ENCODE peak calls at places on chromosomes 2 and 18, in eight cellular contexts. U, J, F, R, I, B, C and A are unnamed samples. For H3K4me1, the result is how much of the 10 kb centered on the place peaks cover.

GRCh38 chr2:227106845-227107759 is 56.9 kb downstream of the COL4A4 start:
- DNase-seq in U (no peak), J (no peak), F (no peak), R (peak), I (peak), B (no peak), C (no peak), A (peak)

GRCh38 chr18:73669299-73669698 is 478.3 kb downstream of the FBXO15 start:
- DNase-seq in U (no peak), J (no peak), F (no peak), R (no peak), I (no peak), B (no peak), C (no peak), A (no peak)

GRCh38 chr2:34105015-34105767 is 506.1 kb upstream of the FAM98A start:
- DNase-seq in U (no peak), J (no peak), F (no peak), R (peak), I (peak), B (no peak), C (no peak), A (peak)

GRCh38 chr2:72143441-72144356 is 4.0 kb downstream of the CYP26B1 start:
- DNase-seq in U (peak), J (no peak), F (peak), R (peak), I (no peak), B (no peak), C (peak), A (peak)

GRCh38 chr2:28746504-28747111 is 5.0 kb upstream of the PPP1CB start:
- DNase-seq in U (no peak), J (no peak), F (no peak), R (no peak), I (no peak), B (no peak), C (no peak), A (no peak)

GRCh38 chr2:205858781-205859478 is 176.6 kb downstream of the NRP2 start:
- DNase-seq in U (no peak), J (no peak), F (no peak), R (peak), I (no peak), B (peak), C (no peak), A (peak)

GRCh38 chr2:46179037-46179621 is 118.1 kb upstream of the EPAS1 start:
- DNase-seq in U (peak), J (peak), F (no peak), R (peak), I (peak), B (peak), C (no peak), A (peak)

GRCh38 chr2:199100326-199101110 is 357.2 kb downstream of the SATB2 start:
- DNase-seq in U (no peak), J (no peak), F (no peak), R (peak), I (no peak), B (no peak), C (no peak), A (no peak)

GRCh38 chr2:200703132-200703925 is 108.4 kb upstream of the BZW1 start:
- DNase-seq in U (no peak), J (no peak), F (no peak), R (peak), I (peak), B (no peak), C (no peak), A (peak)

GRCh38 chr2:75053484-75054112 is 95.2 kb downstream of the POLE4 start:
- DNase-seq in U (no peak), J (no peak), F (no peak), R (peak), I (peak), B (no peak), C (no peak), A (peak)

GRCh38 chr2:42927334-42928160 is 135.2 kb upstream of the HAAO start:
- DNase-seq in U (no peak), J (no peak), F (no peak), R (no peak), I (no peak), B (peak), C (no peak), A (no peak)

GRCh38 chr18:2223394-2223793 is 347.9 kb downstream of the METTL4 start:
- DNase-seq in U (no peak), J (no peak), F (no peak), R (peak), I (no peak), B (no peak), C (no peak), A (peak)

GRCh38 chr2:75284345-75284744 is 85.0 kb upstream of the TACR1 start:
- DNase-seq in U (no peak), J (no peak), F (no peak), R (no peak), I (no peak), B (no peak), C (no peak), A (no peak)

GRCh38 chr18:66560092-66560491 is 43.8 kb downstream of the CDH19 start:
- DNase-seq in U (no peak), J (no peak), F (no peak), R (peak), I (peak), B (no peak), C (no peak), A (peak)

GRCh38 chr18:11522992-11523391 is 86.4 kb upstream of the SLC35G4 start:
- DNase-seq in U (no peak), J (no peak), F (no peak), R (no peak), I (no peak), B (no peak), C (no peak), A (no peak)

GRCh38 chr2:232697807-232698110 is 628 bp downstream of the GIGYF2 start:
- DNase-seq in U (no peak), J (no peak), F (no peak), R (no peak), I (no peak), B (no peak), C (no peak), A (no peak)

GRCh38 chr2:159051656-159052055 is 83.2 kb downstream of the TANC1 start:
- DNase-seq in U (no peak), J (no peak), F (no peak), R (no peak), I (no peak), B (no peak), C (no peak), A (no peak)

GRCh38 chr2:176470713-176471112 is 201.5 kb downstream of the MTX2 start:
- DNase-seq in U (no peak), J (no peak), F (no peak), R (no peak), I (no peak), B (no peak), C (no peak), A (no peak)

GRCh38 chr2:118881490-118882129 is 34.2 kb upstream of the EN1 start:
- DNase-seq in U (no peak), J (peak), F (no peak), R (peak), I (peak), B (peak), C (peak), A (peak)

GRCh38 chr2:33425156-33425555 is 51.3 kb upstream of the RASGRP3 start:
- DNase-seq in U (no peak), J (no peak), F (no peak), R (peak), I (no peak), B (no peak), C (no peak), A (no peak)

GRCh38 chr2:107635883-107636282 is 190.8 kb upstream of the RGPD4 start:
- DNase-seq in U (no peak), J (no peak), F (no peak), R (peak), I (no peak), B (no peak), C (no peak), A (peak)

GRCh38 chr2:230925443-230925878 is 419 bp upstream of the GPR55 start:
- DNase-seq in U (no peak), J (no peak), F (no peak), R (no peak), I (no peak), B (no peak), C (peak), A (no peak)

GRCh38 chr2:29544917-29545316 is 376.5 kb downstream of the ALK start:
- DNase-seq in U (no peak), J (no peak), F (no peak), R (no peak), I (no peak), B (no peak), C (no peak), A (no peak)

GRCh38 chr2:66661253-66662173 is 226.6 kb downstream of the MEIS1 start:
- DNase-seq in U (no peak), J (no peak), F (peak), R (no peak), I (no peak), B (no peak), C (no peak), A (no peak)

GRCh38 chr18:63676526-63676925 is 14.8 kb upstream of the SERPINB3 start:
- DNase-seq in U (no peak), J (no peak), F (no peak), R (peak), I (peak), B (no peak), C (no peak), A (no peak)

GRCh38 chr2:112629823-112630222 is 15.9 kb upstream of the SLC20A1 start:
- DNase-seq in U (no peak), J (no peak), F (no peak), R (no peak), I (no peak), B (no peak), C (no peak), A (no peak)

GRCh38 chr2:46547223-46548102 is 68.1 kb downstream of the TMEM247 start:
- DNase-seq in U (peak), J (no peak), F (no peak), R (no peak), I (no peak), B (peak), C (no peak), A (no peak)

GRCh38 chr2:65514555-65515195 is 82.3 kb upstream of the SPRED2 start:
- DNase-seq in U (no peak), J (no peak), F (no peak), R (peak), I (no peak), B (no peak), C (no peak), A (no peak)

GRCh38 chr2:188607501-188607900 is 315.8 kb downstream of the GULP1 start:
- DNase-seq in U (no peak), J (no peak), F (no peak), R (peak), I (peak), B (no peak), C (no peak), A (no peak)

GRCh38 chr2:43307046-43307445 is 80.6 kb upstream of the ZFP36L2 start:
- DNase-seq in U (no peak), J (no peak), F (no peak), R (peak), I (no peak), B (no peak), C (no peak), A (no peak)

GRCh38 chr2:63614448-63614968 is 25.7 kb downstream of the MDH1 start:
- DNase-seq in U (no peak), J (no peak), F (no peak), R (peak), I (peak), B (no peak), C (no peak), A (peak)

GRCh38 chr2:63617360-63617759 is 28.6 kb downstream of the MDH1 start:
- DNase-seq in U (no peak), J (no peak), F (no peak), R (no peak), I (no peak), B (no peak), C (no peak), A (no peak)

GRCh38 chr2:63614983-63615945 is 26.5 kb downstream of the MDH1 start:
- DNase-seq in U (no peak), J (no peak), F (no peak), R (peak), I (peak), B (no peak), C (no peak), A (peak)

GRCh38 chr2:63619328-63619727 is 30.6 kb downstream of the MDH1 start:
- DNase-seq in U (no peak), J (no peak), F (no peak), R (no peak), I (no peak), B (no peak), C (no peak), A (no peak)

DNA sequence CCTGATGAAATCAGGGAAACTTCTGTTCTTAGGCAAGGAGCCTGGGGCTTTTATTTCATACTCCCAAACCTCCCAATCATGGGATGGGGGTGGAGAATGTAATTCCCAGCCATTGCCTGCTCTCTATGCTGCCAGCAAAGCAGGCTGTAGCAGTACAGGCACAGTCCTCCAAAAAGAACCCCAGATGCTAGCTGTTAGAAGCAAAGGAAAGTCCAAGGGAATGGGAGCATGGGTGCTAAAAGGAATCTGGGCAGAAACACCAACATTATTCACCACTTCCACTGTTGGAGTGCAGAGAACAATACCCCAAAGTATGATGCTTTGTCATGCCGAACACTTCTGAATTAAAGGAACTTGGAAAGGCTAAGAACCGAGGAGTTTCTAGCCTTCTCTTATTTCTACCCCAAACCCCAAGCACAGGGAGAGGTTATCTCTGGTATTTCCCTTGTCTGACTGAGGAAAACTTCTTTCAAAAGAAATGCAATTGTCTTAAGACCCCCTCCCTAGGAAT is 24.7 kb downstream of the MDH1 start:
- DNase-seq in U (no peak), J (no peak), F (no peak), R (peak), I (no peak), B (no peak), C (no peak), A (no peak)
- H3K4me1 ChIP-seq in U (under half), J (under half), F (under half), R (under half), I (under half), B (under half), C (under half), A (under half)

GRCh38 chr2:86016581-86016980 is 89.1 kb downstream of the POLR1A start:
- DNase-seq in U (no peak), J (no peak), F (no peak), R (no peak), I (no peak), B (no peak), C (no peak), A (no peak)
- H3K27ac ChIP-seq in U (no peak), J (peak), F (no peak), R (no peak), I (no peak), B (no peak), C (peak), A (no peak)

GRCh38 chr18:35345950-35346349 is 1.7 kb upstream of the ZNF24 start:
- DNase-seq in U (no peak), J (no peak), F (no peak), R (no peak), I (no peak), B (no peak), C (no peak), A (no peak)

GRCh38 chr18:35345460-35345921 is 1.3 kb upstream of the ZNF24 start:
- DNase-seq in U (no peak), J (no peak), F (no peak), R (no peak), I (no peak), B (no peak), C (no peak), A (peak)

GRCh38 chr18:35343936-35344735 is at the start of gene ZNF24:
- DNase-seq in U (peak), J (peak), F (peak), R (peak), I (peak), B (peak), C (peak), A (peak)

GRCh38 chr18:35344736-35345459 is 678 bp upstream of the ZNF24 start:
- DNase-seq in U (no peak), J (no peak), F (peak), R (no peak), I (no peak), B (no peak), C (no peak), A (no peak)

DNA sequence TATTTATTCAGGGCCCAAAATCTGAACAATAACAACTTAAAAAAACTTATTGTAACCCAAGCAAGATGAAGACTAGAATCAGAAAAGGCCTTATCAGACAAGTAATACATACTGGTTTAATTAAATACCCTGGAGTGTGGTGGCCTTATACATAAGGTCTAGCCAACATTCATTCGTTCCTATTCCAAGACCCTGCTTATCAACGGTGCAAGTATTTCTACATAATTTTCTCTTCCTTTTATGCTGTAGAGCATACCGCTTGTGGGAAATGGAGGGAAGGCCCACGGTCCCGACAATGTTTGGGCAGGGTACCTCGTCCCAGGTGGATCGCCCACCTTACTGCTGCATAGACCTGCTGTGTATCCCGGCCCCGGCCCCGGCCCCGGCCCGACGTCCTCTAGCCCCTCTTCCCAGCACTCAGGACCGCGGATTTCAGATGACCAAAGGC is 708 bp downstream of the ZNF24 start:
- DNase-seq in U (no peak), J (no peak), F (no peak), R (no peak), I (no peak), B (no peak), C (no peak), A (no peak)
- H3K4me1 ChIP-seq in U (under half), J (under half), F (half or more), R (under half), I (under half), B (half or more), C (under half), A (under half)

GRCh38 chr2:84129018-84129417 is 330.1 kb downstream of the SUCLG1 start:
- DNase-seq in U (no peak), J (no peak), F (no peak), R (no peak), I (no peak), B (no peak), C (no peak), A (no peak)

DNA sequence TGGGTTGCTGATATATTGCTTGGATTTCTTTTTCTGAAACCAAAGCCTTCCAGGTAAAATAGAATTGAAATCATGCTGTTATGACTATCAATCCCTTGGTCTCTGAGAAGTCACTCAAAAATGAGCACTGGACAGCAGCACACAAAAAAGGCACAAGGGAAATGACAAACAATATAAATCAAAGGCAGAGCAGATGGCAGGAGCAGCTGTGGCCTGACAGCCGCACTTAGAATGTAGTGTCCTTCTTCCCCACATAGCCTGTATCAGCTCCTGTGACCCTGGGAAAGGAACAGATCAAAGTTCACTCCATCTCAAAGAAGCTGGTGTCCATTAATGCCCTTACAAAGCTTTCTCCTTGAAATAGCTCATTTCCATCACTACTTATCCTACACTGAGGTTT is 326.7 kb downstream of the SUCLG1 start:
- DNase-seq in U (no peak), J (no peak), F (no peak), R (no peak), I (no peak), B (no peak), C (no peak), A (no peak)
- H3K27ac ChIP-seq in U (no peak), J (no peak), F (no peak), R (no peak), I (no peak), B (no peak), C (no peak), A (no peak)